ENCODE peak calls at places on chromosomes 6 and 20, in four cellular contexts. One of them, this sample, is unnamed.

GRCh38 chr6:156718647-156719394 is 58.4 kb upstream of the ARID1B start:
- DNase-seq in left lung: no peak
- DNase-seq in hepatocyte: peak; percentile 71
- DNase-seq in right atrium auricular region: peak; percentile 62
- DNase-seq in this sample: peak; percentile 65

GRCh38 chr20:61185841-61186601 is 66.0 kb upstream of the CDH4 start:
- DNase-seq in left lung: no peak
- DNase-seq in hepatocyte: peak; percentile 50
- DNase-seq in right atrium auricular region: no peak
- DNase-seq in this sample: no peak

GRCh38 chr6:25960689-25961088 is 1.9 kb upstream of the TRIM38 start:
- DNase-seq in left lung: no peak
- DNase-seq in hepatocyte: no peak
- DNase-seq in right atrium auricular region: no peak
- DNase-seq in this sample: no peak

GRCh38 chr6:127586372-127586771 is 9.4 kb downstream of the C6orf58 start:
- DNase-seq in left lung: no peak
- DNase-seq in hepatocyte: peak; percentile 8
- DNase-seq in right atrium auricular region: no peak
- DNase-seq in this sample: no peak

GRCh38 chr6:129719692-129720091 is 9.7 kb upstream of the ARHGAP18 start:
- DNase-seq in left lung: no peak
- DNase-seq in hepatocyte: no peak
- DNase-seq in right atrium auricular region: no peak
- DNase-seq in this sample: no peak

GRCh38 chr20:49534314-49534713 is 33.6 kb downstream of the PTGIS start:
- DNase-seq in left lung: no peak
- DNase-seq in hepatocyte: peak; percentile 76
- DNase-seq in right atrium auricular region: no peak
- DNase-seq in this sample: peak; percentile 60

GRCh38 chr6:55449219-55449618 is 122.0 kb downstream of the GFRAL start:
- DNase-seq in left lung: no peak
- DNase-seq in hepatocyte: peak; percentile 34
- DNase-seq in right atrium auricular region: no peak
- DNase-seq in this sample: no peak

GRCh38 chr6:1371933-1372332 is 17.4 kb upstream of the FOXF2 start:
- DNase-seq in left lung: no peak
- DNase-seq in hepatocyte: no peak
- DNase-seq in right atrium auricular region: no peak
- DNase-seq in this sample: no peak

GRCh38 chr6:101597711-101598110 is 204.2 kb downstream of the GRIK2 start:
- DNase-seq in left lung: no peak
- DNase-seq in hepatocyte: no peak
- DNase-seq in right atrium auricular region: no peak
- DNase-seq in this sample: peak; percentile 9

GRCh38 chr20:14820771-14821170 is 483.4 kb upstream of the FLRT3 start:
- DNase-seq in left lung: no peak
- DNase-seq in hepatocyte: no peak
- DNase-seq in right atrium auricular region: no peak
- DNase-seq in this sample: no peak

GRCh38 chr6:15246217-15247211 is 645 bp downstream of the JARID2 start:
- DNase-seq in left lung: no peak
- DNase-seq in hepatocyte: no peak
- DNase-seq in right atrium auricular region: no peak
- DNase-seq in this sample: no peak

GRCh38 chr6:35719830-35720733 is 16.8 kb upstream of the ARMC12 start:
- DNase-seq in left lung: peak; percentile 82
- DNase-seq in hepatocyte: peak; percentile 55
- DNase-seq in right atrium auricular region: no peak
- DNase-seq in this sample: peak; percentile 84

GRCh38 chr20:47215653-47216397 is 140.7 kb downstream of the ZMYND8 start:
- DNase-seq in left lung: no peak
- DNase-seq in hepatocyte: no peak
- DNase-seq in right atrium auricular region: no peak
- DNase-seq in this sample: no peak

GRCh38 chr6:164665328-164665727 is 644.1 kb downstream of the C6orf118 start:
- DNase-seq in left lung: no peak
- DNase-seq in hepatocyte: no peak
- DNase-seq in right atrium auricular region: no peak
- DNase-seq in this sample: no peak
- H3K4me3 ChIP-seq in left lung: no peak overlapping the region
- H3K4me3 ChIP-seq in hepatocyte: no peak overlapping the region
- H3K4me3 ChIP-seq in right atrium auricular region: no peak overlapping the region
- H3K4me3 ChIP-seq in this sample: no peak overlapping the region

DNA sequence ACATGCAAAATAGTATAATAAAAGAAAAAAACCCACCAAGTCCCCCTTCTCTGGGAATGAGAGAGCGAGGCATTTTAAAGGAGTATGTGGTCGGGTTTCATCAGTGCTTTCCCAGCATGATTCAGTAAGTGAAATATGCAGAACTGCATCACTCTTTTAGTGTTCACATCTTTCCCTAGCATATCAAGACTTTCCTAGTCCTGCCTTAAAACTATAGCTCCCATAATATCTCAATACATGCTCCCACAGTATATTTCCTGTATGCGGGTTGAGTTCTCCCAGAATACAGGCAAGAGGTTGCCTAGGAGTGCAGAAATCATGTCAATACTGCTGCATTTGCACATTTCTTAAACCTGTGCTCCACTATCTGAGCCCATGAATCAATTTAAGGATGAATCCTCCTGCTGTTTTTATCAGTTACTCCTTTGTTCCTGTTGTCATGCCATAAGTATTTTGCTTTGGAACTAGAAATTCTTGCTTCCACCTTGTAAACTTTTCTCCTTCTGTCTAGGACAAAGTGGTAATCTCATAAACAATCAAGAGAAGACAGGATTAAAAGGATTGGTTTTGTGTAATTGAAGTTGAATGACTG is 386.7 kb upstream of the SLC35B3 start:
- DNase-seq in left lung: no peak
- DNase-seq in hepatocyte: no peak
- DNase-seq in right atrium auricular region: no peak
- DNase-seq in this sample: no peak
- H3K27ac ChIP-seq in left lung: no peak overlapping the region
- H3K27ac ChIP-seq in hepatocyte: no peak overlapping the region
- H3K27ac ChIP-seq in right atrium auricular region: no peak overlapping the region
- H3K27ac ChIP-seq in this sample: no peak overlapping the region

GRCh38 chr6:111898452-111898851 is 25.2 kb upstream of the FYN start:
- DNase-seq in left lung: no peak
- DNase-seq in hepatocyte: no peak
- DNase-seq in right atrium auricular region: no peak
- DNase-seq in this sample: no peak
- H3K4me1 ChIP-seq in left lung: no peaks in the 10 kb centered on the region
- H3K4me1 ChIP-seq in hepatocyte: no peaks in the 10 kb centered on the region
- H3K4me1 ChIP-seq in right atrium auricular region: no peaks in the 10 kb centered on the region
- H3K4me1 ChIP-seq in this sample: no peaks in the 10 kb centered on the region

GRCh38 chr6:139027620-139028182 is 844 bp upstream of the ABRACL start:
- DNase-seq in left lung: no peak
- DNase-seq in hepatocyte: peak; percentile 72
- DNase-seq in right atrium auricular region: no peak
- DNase-seq in this sample: no peak
- H3K4me3 ChIP-seq in left lung: peak overlapping the region; percentile 89
- H3K4me3 ChIP-seq in hepatocyte: peak overlapping the region; percentile 94
- H3K4me3 ChIP-seq in right atrium auricular region: peak overlapping the region; percentile 82
- H3K4me3 ChIP-seq in this sample: peak overlapping the region; percentile 72

GRCh38 chr6:142153230-142153629 is 6.2 kb downstream of the VTA1 start:
- DNase-seq in left lung: no peak
- DNase-seq in hepatocyte: no peak
- DNase-seq in right atrium auricular region: no peak
- DNase-seq in this sample: no peak

GRCh38 chr6:142152731-142153130 is 5.7 kb downstream of the VTA1 start:
- DNase-seq in left lung: no peak
- DNase-seq in hepatocyte: no peak
- DNase-seq in right atrium auricular region: no peak
- DNase-seq in this sample: no peak

GRCh38 chr6:142155895-142156757 is 9.1 kb downstream of the VTA1 start:
- DNase-seq in left lung: no peak
- DNase-seq in hepatocyte: peak; percentile 41
- DNase-seq in right atrium auricular region: no peak
- DNase-seq in this sample: no peak

DNA sequence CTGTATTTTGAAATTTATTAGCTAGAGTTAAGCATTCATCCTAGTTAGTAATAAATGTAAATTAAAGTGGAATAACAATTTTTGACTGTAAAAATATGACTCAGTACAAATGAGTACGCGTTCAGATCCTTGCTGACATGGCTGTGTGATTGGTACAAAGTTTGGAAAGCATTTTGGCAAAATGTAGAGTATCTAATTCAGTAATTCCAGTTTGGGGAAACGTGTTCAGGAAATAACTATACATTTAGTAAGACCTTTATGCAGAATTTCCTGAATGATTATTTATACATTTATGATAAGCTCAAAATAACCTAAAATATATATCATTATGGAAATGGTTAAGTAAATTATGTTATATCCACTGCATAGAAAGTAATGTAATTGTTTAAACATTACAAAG is 8.0 kb downstream of the VTA1 start:
- DNase-seq in left lung: no peak
- DNase-seq in hepatocyte: no peak
- DNase-seq in right atrium auricular region: no peak
- DNase-seq in this sample: no peak
- H3K27ac ChIP-seq in left lung: no peak overlapping the region
- H3K27ac ChIP-seq in hepatocyte: no peak overlapping the region
- H3K27ac ChIP-seq in right atrium auricular region: no peak overlapping the region
- H3K27ac ChIP-seq in this sample: no peak overlapping the region